ENCODE peak calls at places on chromosomes 7 and 10, in seven cellular contexts. K, S, G, J, Y, E and P are unnamed samples.

GRCh38 chr10:59843733-59844132 is 62.6 kb downstream of the CCDC6 start:
- DNase-seq in E (no peak), G (no peak), K (no peak), J (no peak), S (no peak), Y (no peak), P (no peak)

GRCh38 chr10:25113231-25114035 is 61.4 kb upstream of the GPR158 start:
- DNase-seq in E (peak; percentile 68), S (peak; percentile 53), J (peak; percentile 45), G (peak; percentile 38), Y (peak; percentile 60), K (peak; percentile 61), P (peak; percentile 19)

GRCh38 chr10:91137822-91138221 is 82.6 kb upstream of the PCGF5 start:
- DNase-seq in G (no peak), S (no peak), Y (no peak), J (no peak), K (no peak), E (no peak), P (no peak)

GRCh38 chr7:142365410-142365842 is 107.6 kb upstream of the PRSS58 start:
- DNase-seq in E (no peak), S (no peak), J (no peak), K (no peak), G (no peak), Y (no peak), P (no peak)

GRCh38 chr7:82805527-82805960 is 357.1 kb downstream of the PCLO start:
- DNase-seq in E (peak; percentile 77), G (no peak), K (no peak), Y (peak; percentile 94), J (peak; percentile 20), S (peak; percentile 95), P (no peak)

GRCh38 chr10:87740232-87740631 is 77.8 kb downstream of the ATAD1 start:
- DNase-seq in E (no peak), G (no peak), S (peak; percentile 85), J (no peak), K (no peak), Y (peak; percentile 29), P (no peak)

GRCh38 chr10:43043773-43044394 is 33.0 kb upstream of the RET start:
- DNase-seq in J (no peak), G (peak; percentile 4), E (no peak), S (no peak), K (no peak), Y (no peak), P (no peak)

GRCh38 chr7:116315803-116316202 is 105.5 kb downstream of the TES start:
- DNase-seq in Y (no peak), S (no peak), K (no peak), E (no peak), G (no peak), J (no peak), P (no peak)

GRCh38 chr7:1267016-1267900 is 34.6 kb downstream of the UNCX start:
- DNase-seq in E (no peak), G (no peak), Y (no peak), J (no peak), K (no peak), S (no peak), P (no peak)

GRCh38 chr10:96073722-96074121 is 30.3 kb downstream of the CCNJ start:
- DNase-seq in K (no peak), J (no peak), E (peak; percentile 93), S (peak; percentile 85), Y (peak; percentile 56), G (no peak), P (no peak)

GRCh38 chr10:119221201-119221600 is 13.8 kb downstream of the GRK5 start:
- DNase-seq in K (no peak), Y (no peak), S (peak; percentile 82), G (no peak), J (no peak), E (no peak), P (no peak)

DNA sequence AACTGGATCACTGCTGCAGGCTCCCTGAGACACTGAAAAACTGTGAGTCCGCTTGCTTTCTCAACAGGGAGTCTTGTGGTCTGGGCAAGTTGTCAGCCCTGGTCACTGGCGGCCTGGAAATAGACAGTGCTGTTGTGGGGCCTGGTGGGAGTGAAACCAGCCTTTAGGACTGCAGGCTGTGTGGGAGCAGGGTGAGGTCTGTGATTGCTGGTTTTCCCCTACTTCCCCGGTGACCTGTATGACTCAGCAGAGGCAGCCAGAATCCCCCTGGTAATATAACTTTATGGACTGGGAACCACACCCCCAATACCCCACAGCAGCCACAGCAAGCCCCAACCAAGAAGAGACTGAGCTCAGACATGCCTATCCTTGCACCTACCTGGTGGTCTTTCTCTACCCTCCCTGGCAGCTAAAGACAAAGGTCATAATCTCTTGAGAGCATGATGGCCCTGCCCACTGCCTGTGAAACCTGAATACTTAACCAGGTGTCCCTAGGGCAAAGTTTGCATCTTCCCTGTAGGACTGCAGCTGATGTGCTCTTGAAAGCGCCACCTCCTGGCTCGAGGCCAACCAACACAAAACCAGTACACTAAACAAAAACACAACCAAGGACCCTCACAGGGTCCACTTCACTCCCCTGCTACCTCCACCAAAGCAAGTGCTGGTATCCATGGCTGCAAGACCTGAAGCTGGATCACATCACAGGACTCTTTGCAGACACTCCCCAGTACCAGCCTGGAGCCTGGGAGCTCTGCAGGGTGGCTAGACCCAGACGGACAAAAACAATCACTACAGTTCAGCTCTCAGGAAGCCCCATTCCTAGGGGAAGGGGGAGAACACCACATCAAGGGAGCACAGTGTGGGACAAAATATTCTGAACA is 7.2 kb upstream of the ADAM22 start:
- DNase-seq in K (no peak), S (no peak), E (peak; percentile 74), Y (peak; percentile 71), G (no peak), J (no peak), P (no peak)
- TF ChIP-seq CTCF in K (no peak), S (no peak), E (no peak), Y (no peak), G (no peak), J (no peak), P (no peak)

DNA sequence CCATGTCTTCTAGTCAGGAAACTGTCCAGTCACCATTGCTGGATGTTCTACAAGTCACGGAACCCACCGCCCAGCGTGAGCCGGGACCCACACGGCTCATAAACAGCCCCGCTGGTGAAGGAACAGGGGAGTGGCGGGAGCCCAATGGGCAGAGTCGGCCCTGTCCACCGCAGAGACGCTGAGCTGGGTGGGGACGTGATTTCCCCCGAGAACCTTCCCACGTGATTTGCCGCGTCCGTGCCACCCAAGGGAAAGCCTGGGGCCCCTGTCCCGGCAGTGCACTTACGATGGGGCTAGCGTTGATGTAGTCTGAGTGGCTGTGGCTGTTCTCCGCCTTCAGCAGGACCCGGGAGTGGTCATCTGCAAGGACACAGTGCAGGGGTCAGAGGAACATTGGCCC is 266.9 kb downstream of the DNAJB6 start:
- DNase-seq in E (no peak), J (no peak), Y (no peak), S (no peak), K (no peak), G (no peak), P (no peak)
- H3K27ac ChIP-seq in E (no peak overlapping the region), J (no peak overlapping the region), Y (no peak overlapping the region), S (no peak overlapping the region), K (no peak overlapping the region), G (no peak overlapping the region), P (no peak overlapping the region)

DNA sequence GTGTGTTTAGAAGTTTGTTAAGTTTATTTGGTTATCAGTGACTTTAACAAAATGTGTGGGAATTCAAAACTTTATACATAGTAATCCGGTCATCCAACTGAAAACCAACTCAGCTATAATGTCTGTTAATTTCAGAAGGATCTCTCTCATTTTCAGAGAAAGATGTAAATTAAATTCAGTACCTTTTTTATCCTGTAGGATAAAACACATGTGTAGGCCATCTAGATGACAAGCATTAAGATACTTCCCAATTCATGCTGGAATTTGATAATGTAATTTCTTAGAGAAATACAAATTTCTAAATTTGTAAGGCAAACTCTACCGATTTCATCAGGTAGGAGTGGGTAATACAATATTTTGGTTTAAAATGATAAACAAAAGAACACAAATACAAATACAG is 43.4 kb upstream of the STEAP4 start:
- DNase-seq in E (no peak), K (no peak), S (no peak), J (no peak), Y (no peak), G (no peak), P (no peak)
- TF ChIP-seq CTCF in E (no peak), K (no peak), S (no peak), J (no peak), Y (no peak), G (no peak), P (no peak)

DNA sequence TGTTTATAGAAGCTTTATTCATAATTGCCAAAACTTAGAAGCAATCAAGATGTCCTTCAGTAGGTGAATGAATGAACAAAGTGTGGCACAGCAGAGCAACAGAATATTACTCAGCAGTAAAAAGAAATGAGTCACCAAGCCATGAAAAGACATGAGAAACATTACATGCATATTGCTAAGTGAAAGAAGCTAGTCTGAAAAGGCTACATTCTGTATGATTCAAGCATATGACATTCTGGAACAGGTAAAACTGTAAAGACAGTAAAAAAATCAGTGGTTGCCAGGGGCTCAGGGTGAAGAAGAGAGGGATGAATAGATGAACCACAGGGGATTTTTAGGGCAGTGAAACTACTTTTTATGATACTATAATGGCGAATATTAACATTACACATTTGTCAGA is 80.9 kb upstream of the APBB1IP start:
- DNase-seq in K (no peak), J (no peak), E (no peak), Y (no peak), S (no peak), G (no peak), P (no peak)
- H3K27ac ChIP-seq in K (no peak overlapping the region), J (no peak overlapping the region), E (no peak overlapping the region), Y (no peak overlapping the region), S (no peak overlapping the region), G (no peak overlapping the region), P (no peak overlapping the region)

GRCh38 chr10:100508691-100509150 is 10.9 kb downstream of the SEC31B start:
- DNase-seq in J (peak; percentile 79), K (no peak), Y (peak; percentile 41), S (peak; percentile 66), E (peak; percentile 56), G (no peak), P (no peak)

GRCh38 chr10:100509241-100509640 is 10.4 kb downstream of the SEC31B start:
- DNase-seq in J (no peak), K (no peak), Y (no peak), S (no peak), E (no peak), G (no peak), P (no peak)

GRCh38 chr10:100506596-100507356 is 12.9 kb downstream of the SEC31B start:
- DNase-seq in G (no peak), E (peak; percentile 76), J (peak; percentile 35), S (peak; percentile 86), Y (peak; percentile 55), K (no peak), P (no peak)

GRCh38 chr10:100507357-100507732 is 12.3 kb downstream of the SEC31B start:
- DNase-seq in J (no peak), G (no peak), K (no peak), S (no peak), Y (no peak), E (no peak), P (no peak)

GRCh38 chr10:100510533-100511308 is 8.9 kb downstream of the SEC31B start:
- DNase-seq in G (no peak), K (no peak), E (no peak), J (no peak), Y (no peak), S (peak; percentile 27), P (no peak)
- TF ChIP-seq CTCF in G (no peak), K (no peak), E (no peak), J (no peak), Y (no peak), S (no peak), P (no peak)

GRCh38 chr10:17232276-17232987 is 4.4 kb downstream of the VIM start:
- DNase-seq in G (no peak), Y (no peak), S (peak; percentile 34), K (no peak), E (no peak), J (no peak), P (no peak)
- H3K27ac ChIP-seq in G (no peak overlapping the region), Y (peak overlapping the region; percentile 99), S (no peak overlapping the region), K (peak overlapping the region; percentile 100), E (peak overlapping the region; percentile 99), J (no peak overlapping the region), P (peak overlapping the region; percentile 99)

GRCh38 chr10:15461353-15462108 is 90.4 kb upstream of the FAM171A1 start:
- DNase-seq in E (peak; percentile 69), G (peak; percentile 13), S (peak; percentile 27), J (peak; percentile 14), K (peak; percentile 19), Y (no peak), P (no peak)
- TF ChIP-seq CTCF in E (peak; percentile 52), G (no peak), S (peak; percentile 38), J (peak; percentile 23), K (peak; percentile 13), Y (no peak), P (no peak)